ENCODE peak calls at places on chromosomes 7 and 10, in six cellular contexts. E is GM23248; A is CD4-positive, alpha-beta memory T cell; P is heart right ventricle; J is stomach; N is tibial nerve. I is an unnamed sample. For H3K27me3, H3K9me3 and H3K4me1, the result is how much of the 10 kb centered on the place peaks cover.

GRCh38 chr7:107230334-107230733 is 61.5 kb downstream of the HBP1 start:
- DNase-seq in J (no peak), E (peak), N (no peak), A (no peak), P (no peak), I (no peak)

GRCh38 chr10:110914411-110914810 is 4.6 kb downstream of the BBIP1 start:
- DNase-seq in E (peak), P (no peak), A (no peak), J (no peak), N (no peak), I (no peak)

GRCh38 chr10:22341190-22341935 is 3.9 kb upstream of the SPAG6 start:
- DNase-seq in N (no peak), P (no peak), A (peak), J (no peak), E (peak), I (no peak)

GRCh38 chr7:116182023-116182422 is 28.3 kb upstream of the TES start:
- DNase-seq in P (no peak), E (no peak), A (no peak), N (no peak), J (no peak), I (no peak)

GRCh38 chr7:4733936-4734528 is 41.4 kb upstream of the AP5Z1 start:
- DNase-seq in P (no peak), E (no peak), N (no peak), A (no peak), J (no peak), I (no peak)

GRCh38 chr7:65475734-65476319 is 102.2 kb downstream of the ZNF92 start:
- DNase-seq in A (peak), J (no peak), N (no peak), P (no peak), E (no peak), I (no peak)

GRCh38 chr7:120041798-120042197 is 231.2 kb upstream of the KCND2 start:
- DNase-seq in A (no peak), J (no peak), E (no peak), P (no peak), N (no peak), I (no peak)

GRCh38 chr10:29034592-29034991 is 254.3 kb upstream of the LYZL1 start:
- DNase-seq in A (no peak), N (no peak), J (no peak), P (no peak), E (no peak), I (no peak)

GRCh38 chr7:103524042-103524907 is 78.3 kb upstream of the SLC26A5 start:
- DNase-seq in E (peak), A (no peak), P (no peak), J (no peak), N (no peak), I (no peak)

GRCh38 chr7:8277394-8277982 is 15.5 kb upstream of the ICA1 start:
- DNase-seq in E (no peak), A (no peak), J (peak), P (no peak), N (no peak), I (peak)

GRCh38 chr10:115665549-115665948 is 572.4 kb downstream of the ATRNL1 start:
- DNase-seq in P (no peak), E (no peak), J (no peak), A (no peak), N (no peak), I (no peak)

GRCh38 chr10:36943534-36943933 is 181.9 kb upstream of the ANKRD30A start:
- DNase-seq in N (no peak), J (no peak), E (no peak), A (no peak), P (no peak), I (no peak)

GRCh38 chr7:43650457-43651052 is 67.6 kb downstream of the STK17A start:
- DNase-seq in J (no peak), P (no peak), N (no peak), E (peak), A (peak), I (no peak)

GRCh38 chr7:41431671-41432070 is 271.2 kb downstream of the INHBA start:
- DNase-seq in P (no peak), J (no peak), N (no peak), E (peak), A (no peak), I (no peak)

GRCh38 chr7:142338633-142339501 is 81.0 kb upstream of the PRSS58 start:
- DNase-seq in P (peak), N (no peak), A (no peak), J (no peak), E (peak), I (peak)

GRCh38 chr10:129219364-129219763 is 247.7 kb upstream of the MGMT start:
- DNase-seq in N (no peak), E (no peak), A (no peak), P (no peak), J (no peak), I (no peak)
- H3K27me3 ChIP-seq in N (under half), E (under half), A (under half), P (under half), J (under half), I (under half)

GRCh38 chr10:55091691-55092328 is 290.8 kb upstream of the PCDH15 start:
- DNase-seq in E (peak), P (no peak), J (no peak), A (no peak), N (no peak), I (no peak)
- H3K9me3 ChIP-seq in E (under half), P (under half), J (under half), A (under half), N (under half), I (under half)

GRCh38 chr10:44862006-44862751 is 49.0 kb upstream of the TMEM72 start:
- DNase-seq in A (no peak), P (no peak), N (no peak), E (no peak), J (no peak), I (no peak)

GRCh38 chr10:44864637-44865288 is 46.4 kb upstream of the TMEM72 start:
- DNase-seq in P (peak), N (peak), A (peak), E (peak), J (peak), I (peak)

GRCh38 chr10:44862917-44863316 is 48.2 kb upstream of the TMEM72 start:
- DNase-seq in N (no peak), E (no peak), J (no peak), P (no peak), A (no peak), I (no peak)

GRCh38 chr10:44864042-44864436 is 47.1 kb upstream of the TMEM72 start:
- DNase-seq in N (no peak), E (peak), J (no peak), P (peak), A (no peak), I (no peak)

GRCh38 chr10:44863344-44864041 is 47.6 kb upstream of the TMEM72 start:
- DNase-seq in N (no peak), E (peak), A (no peak), J (no peak), P (no peak), I (no peak)
- H3K4me1 ChIP-seq in N (under half), E (under half), A (under half), J (under half), P (under half), I (under half)

GRCh38 chr7:151882734-151883133 is 5.8 kb upstream of the PRKAG2 start:
- DNase-seq in N (no peak), J (no peak), P (no peak), E (no peak), A (no peak), I (no peak)
- H3K27me3 ChIP-seq in N (under half), J (under half), P (under half), E (half or more), A (under half), I (under half)

DNA sequence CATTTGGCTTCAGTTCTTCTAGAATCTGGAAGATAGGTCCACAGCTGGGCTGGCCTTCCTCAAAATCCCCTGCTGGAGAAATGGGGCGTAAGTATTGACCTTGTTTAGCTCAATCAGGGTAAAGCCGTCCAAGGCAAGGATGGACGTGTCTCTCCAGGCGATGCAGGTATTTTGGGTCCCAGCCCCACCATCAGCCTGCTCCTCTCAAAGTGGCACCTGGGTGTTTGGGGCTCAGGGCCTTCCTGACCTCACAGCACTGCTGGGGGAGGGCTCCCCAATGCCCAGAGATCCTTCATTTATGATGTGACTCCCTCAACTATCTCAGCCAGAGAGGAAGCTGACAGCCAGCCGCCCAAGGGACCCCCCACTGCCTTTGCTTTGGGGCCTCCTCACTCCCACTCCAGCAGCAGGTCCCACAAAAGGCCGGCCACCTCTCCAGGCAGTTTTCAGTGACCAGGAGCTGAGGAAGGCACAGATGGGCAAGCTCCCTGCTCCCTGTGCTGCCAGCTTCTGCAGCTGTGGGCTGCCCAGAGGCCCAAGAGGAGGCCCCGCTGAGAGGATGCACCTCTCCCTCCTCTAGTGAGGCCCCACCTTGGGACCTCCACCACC is 140.0 kb upstream of the TCERG1L start:
- DNase-seq in J (no peak), A (no peak), P (no peak), E (no peak), N (no peak), I (no peak)
- H3K9me3 ChIP-seq in J (under half), A (under half), P (under half), E (under half), N (under half), I (under half)

GRCh38 chr10:69315610-69316312 is 37.5 kb downstream of the HK1 start:
- DNase-seq in J (no peak), A (no peak), N (no peak), E (no peak), P (no peak), I (no peak)
- H3K4me1 ChIP-seq in J (under half), A (under half), N (under half), E (under half), P (under half), I (under half)

GRCh38 chr7:40799-41750 is 151.3 kb upstream of the FAM20C start:
- DNase-seq in N (no peak), J (peak), E (no peak), A (no peak), P (no peak), I (no peak)

GRCh38 chr7:44541-44896 is 147.9 kb upstream of the FAM20C start:
- DNase-seq in P (no peak), J (no peak), E (no peak), N (no peak), A (no peak), I (no peak)

GRCh38 chr7:43791-44540 is 148.4 kb upstream of the FAM20C start:
- DNase-seq in A (no peak), N (no peak), J (no peak), E (no peak), P (no peak), I (no peak)

GRCh38 chr7:45120-46090 is 147.0 kb upstream of the FAM20C start:
- DNase-seq in N (no peak), A (no peak), J (no peak), E (peak), P (no peak), I (no peak)

DNA sequence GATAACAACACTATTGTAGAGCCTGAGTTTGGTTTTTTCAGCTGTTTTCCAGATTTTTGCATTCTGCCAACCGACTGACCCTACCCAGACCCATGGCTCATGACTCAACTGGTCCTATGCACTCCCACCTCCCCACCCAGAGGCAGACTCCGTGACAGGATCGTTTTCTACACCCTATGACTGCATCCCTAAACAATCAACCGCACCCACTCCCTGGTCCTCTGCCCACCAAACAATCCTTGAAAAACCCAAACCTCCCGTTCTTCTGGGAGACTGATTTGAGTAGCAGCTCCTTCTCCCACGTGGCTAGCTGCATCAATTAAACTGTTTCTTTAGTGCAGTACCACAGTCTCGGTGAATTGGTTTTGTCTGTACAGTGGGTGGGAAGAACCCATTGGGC is 150.4 kb upstream of the FAM20C start:
- DNase-seq in N (no peak), P (no peak), A (no peak), E (peak), J (no peak), I (no peak)
- H3K27me3 ChIP-seq in N (under half), P (under half), A (under half), E (under half), J (under half), I (under half)

GRCh38 chr7:157866525-157866924 is 529.7 kb downstream of the DNAJB6 start:
- DNase-seq in N (no peak), J (no peak), A (no peak), E (no peak), P (no peak), I (no peak)
- H3K9me3 ChIP-seq in N (under half), J (under half), A (under half), E (under half), P (under half), I (under half)

GRCh38 chr7:47724335-47724982 is 142.5 kb upstream of the TNS3 start:
- DNase-seq in P (no peak), J (peak), N (no peak), A (no peak), E (peak), I (peak)

GRCh38 chr7:47722126-47722525 is 140.2 kb upstream of the TNS3 start:
- DNase-seq in N (no peak), J (peak), P (no peak), E (no peak), A (no peak), I (no peak)

GRCh38 chr7:47721670-47722069 is 139.8 kb upstream of the TNS3 start:
- DNase-seq in J (no peak), P (no peak), A (no peak), N (no peak), E (no peak), I (no peak)

GRCh38 chr7:47726047-47726726 is 144.3 kb upstream of the TNS3 start:
- DNase-seq in P (no peak), N (no peak), J (peak), A (no peak), E (no peak), I (no peak)

DNA sequence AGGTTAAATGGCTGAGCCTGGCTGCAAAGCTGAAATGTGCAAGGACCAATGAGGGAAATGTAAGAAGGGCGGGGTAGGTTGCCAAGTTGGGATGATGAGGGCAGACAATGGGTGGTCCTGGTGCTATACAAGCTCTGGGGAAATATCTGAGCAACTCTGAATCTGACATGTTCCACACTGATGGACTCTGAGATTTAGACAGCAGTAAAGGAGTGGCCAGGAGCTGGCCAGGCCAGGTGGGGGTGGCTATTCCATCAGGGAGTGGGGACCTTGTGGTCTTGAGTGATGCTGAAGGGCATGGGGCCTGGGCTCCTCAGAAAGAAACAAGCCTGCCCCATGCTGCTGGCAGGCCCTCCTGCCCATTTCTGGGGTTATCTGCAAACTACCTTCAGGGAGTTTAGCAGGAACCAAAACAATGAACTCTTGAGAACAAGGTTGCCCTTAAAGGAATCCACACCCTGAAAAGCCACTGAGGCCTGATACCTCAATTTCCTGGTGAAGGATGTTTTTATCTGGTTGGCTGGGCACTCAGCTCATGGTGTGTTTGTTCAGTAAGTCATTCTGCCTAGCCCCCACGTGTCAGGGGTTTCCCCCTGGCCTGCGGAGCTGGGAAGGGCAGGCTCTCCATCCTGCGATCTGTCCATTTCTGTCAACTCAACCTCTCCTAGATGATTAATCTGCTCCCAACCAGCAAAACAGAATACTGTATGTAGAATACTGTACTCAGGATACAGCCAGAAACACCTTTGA is 143.3 kb upstream of the TNS3 start:
- DNase-seq in P (no peak), E (no peak), A (no peak), J (peak), N (no peak), I (no peak)
- H3K4me1 ChIP-seq in P (under half), E (under half), A (under half), J (under half), N (under half), I (under half)

DNA sequence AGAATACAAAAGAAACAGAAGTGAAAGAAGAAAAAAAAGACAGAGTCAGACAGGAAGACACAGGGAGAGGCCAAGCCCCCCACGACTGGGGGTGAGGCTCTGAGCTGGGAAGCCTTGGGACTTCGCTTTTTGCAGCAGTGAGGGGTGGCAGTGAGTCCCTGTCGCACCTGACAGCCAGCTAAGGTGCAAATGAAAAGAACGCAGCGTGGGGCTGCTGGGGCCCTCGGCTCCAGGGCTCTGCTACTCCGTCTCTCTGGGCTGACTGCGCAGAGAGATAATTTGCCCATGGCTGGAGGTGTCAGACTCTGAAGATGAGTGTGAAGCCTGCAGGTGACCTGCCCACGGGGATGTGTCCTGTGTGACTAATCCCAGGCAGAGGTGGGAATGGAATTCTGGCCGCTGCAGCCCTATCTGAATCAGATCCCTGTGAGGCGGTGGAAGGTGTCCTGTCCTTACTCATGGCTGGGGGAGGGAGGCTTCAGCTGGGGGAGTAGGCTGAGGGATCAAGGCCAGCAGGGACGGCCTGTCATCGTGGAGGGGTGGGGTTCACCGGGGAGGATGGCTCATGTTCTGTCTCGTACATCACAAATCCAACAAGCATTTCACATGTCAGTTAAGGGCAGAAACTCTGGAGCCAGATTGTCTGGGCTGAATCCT is 96.4 kb downstream of the SLIT1 start:
- DNase-seq in A (no peak), E (peak), P (no peak), N (no peak), J (no peak), I (no peak)
- H3K27me3 ChIP-seq in A (under half), E (under half), P (under half), N (under half), J (half or more), I (under half)

I was measured in HAP-1.